ENCODE peak calls at places on chromosomes 16 and 17, in five cellular contexts. V is activated T-cell treated with anti-CD3 and anti-CD28 coated beads, Interleukin-2, amount 50 U/mL, for 24 hours; T is posterior cingulate gyrus; C is adrenal gland; L is hypothalamus. X is an unnamed sample.

GRCh38 chr17:78356163-78356713 is 3.6 kb downstream of the SOCS3 start:
- DNase-seq in V (peak), T (no peak), C (no peak), L (no peak), X (peak)

GRCh38 chr17:61532818-61533217 is 58.2 kb downstream of the NACA2 start:
- DNase-seq in V (no peak), T (no peak), C (no peak), L (no peak), X (no peak)

GRCh38 chr16:56625140-56625942 is at the start of gene MT1E:
- DNase-seq in V (peak), T (no peak), C (peak), L (peak), X (peak)

GRCh38 chr17:35801583-35802224 is 6.3 kb upstream of the MMP28 start:
- DNase-seq in V (peak), T (peak), C (no peak), L (peak), X (no peak)

GRCh38 chr17:17151541-17151940 is 54.6 kb downstream of the PLD6 start:
- DNase-seq in V (no peak), T (no peak), C (no peak), L (no peak), X (peak)

GRCh38 chr17:17641621-17642409 is 39.4 kb upstream of the RAI1 start:
- DNase-seq in V (peak), T (peak), C (peak), L (peak), X (peak)

GRCh38 chr16:4561565-4561964 is 5.4 kb downstream of the C16orf96 start:
- DNase-seq in V (no peak), T (peak), C (no peak), L (peak), X (no peak)

GRCh38 chr17:28616281-28616680 is 2.3 kb upstream of the RSKR start:
- DNase-seq in V (no peak), T (no peak), C (no peak), L (no peak), X (no peak)

GRCh38 chr17:29140631-29141483 is 39.3 kb downstream of the MYO18A start:
- DNase-seq in V (peak), T (no peak), C (no peak), L (peak), X (no peak)

GRCh38 chr16:12667909-12668308 is 135.8 kb downstream of the CPPED1 start:
- DNase-seq in V (no peak), T (no peak), C (no peak), L (no peak), X (no peak)

GRCh38 chr17:48634446-48635208 is 8.5 kb upstream of the HOXB9 start:
- DNase-seq in V (no peak), T (no peak), C (no peak), L (no peak), X (no peak)

GRCh38 chr17:12137859-12138258 is 117.2 kb downstream of the MAP2K4 start:
- DNase-seq in V (no peak), T (no peak), C (no peak), L (no peak), X (no peak)

GRCh38 chr16:21156767-21157467 is 1.6 kb upstream of the LDAF1 start:
- DNase-seq in V (no peak), T (peak), C (no peak), L (peak), X (peak)

GRCh38 chr17:67635688-67636087 is 82.0 kb upstream of the NOL11 start:
- DNase-seq in V (no peak), T (no peak), C (no peak), L (no peak), X (no peak)

GRCh38 chr17:75011788-75012319 is 616 bp upstream of the MRPL58 start:
- DNase-seq in V (peak), T (peak), C (no peak), L (peak), X (peak)

GRCh38 chr17:36534117-36534880 is at the start of gene MYO19:
- DNase-seq in V (no peak), T (peak), C (peak), L (no peak), X (peak)

GRCh38 chr17:77802811-77803220 is 155.7 kb upstream of the TNRC6C start:
- DNase-seq in V (no peak), T (peak), C (peak), L (peak), X (peak)

GRCh38 chr16:77171750-77172635 is 19.0 kb upstream of the MON1B start:
- DNase-seq in V (no peak), T (no peak), C (peak), L (peak), X (peak)

GRCh38 chr16:2969545-2970521 is 685 bp downstream of the PAQR4 start:
- DNase-seq in V (peak), T (peak), C (peak), L (peak), X (peak)

GRCh38 chr16:49463529-49463928 is 89.9 kb downstream of the C16orf78 start:
- DNase-seq in V (peak), T (no peak), C (peak), L (no peak), X (no peak)

GRCh38 chr17:10292057-10292931 is 80.5 kb downstream of the MYH13 start:
- DNase-seq in V (no peak), T (no peak), C (no peak), L (no peak), X (no peak)

GRCh38 chr17:32136856-32137255 is 5.4 kb upstream of the RHOT1 start:
- DNase-seq in V (no peak), T (no peak), C (no peak), L (no peak), X (no peak)

GRCh38 chr16:80150978-80151705 is 389.7 kb upstream of the DYNLRB2 start:
- DNase-seq in V (no peak), T (no peak), C (no peak), L (no peak), X (no peak)

GRCh38 chr16:88602091-88602490 is 31.9 kb downstream of the ZC3H18 start:
- DNase-seq in V (no peak), T (no peak), C (no peak), L (no peak), X (no peak)